ENCODE peak calls at places on chromosomes 3 and 15, in five cellular contexts. D is activated gamma-delta T cell treated with Interleukin-2 at 50 U/mL for 16 hours, V is left ventricle myocardium superior, U is substantia nigra, Y is NCI-H2081. T is an unnamed sample.

GRCh38 chr3:142787719-142788118 is 63.9 kb downstream of the TRPC1 start:
- DNase-seq in V (no peak), Y (no peak), D (no peak), U (no peak), T (no peak)

GRCh38 chr15:90400759-90401314 is 12.8 kb downstream of the IQGAP1 start:
- DNase-seq in Y (peak), U (no peak), V (peak), D (peak), T (no peak)

GRCh38 chr15:40108061-40108854 is 421 bp downstream of the BMF start:
- DNase-seq in D (no peak), V (peak), Y (no peak), U (no peak), T (peak)

GRCh38 chr3:128804017-128804816 is 75.2 kb upstream of the ACAD9 start:
- DNase-seq in Y (no peak), D (peak), U (no peak), V (no peak), T (no peak)

GRCh38 chr3:28349397-28350000 is 875 bp upstream of the AZI2 start:
- DNase-seq in D (no peak), Y (peak), V (no peak), U (no peak), T (no peak)

GRCh38 chr3:63966871-63967270 is 54.7 kb upstream of the SCAANT1 start:
- DNase-seq in Y (no peak), V (no peak), D (no peak), U (no peak), T (no peak)

GRCh38 chr3:137105277-137105977 is 147.6 kb downstream of the IL20RB start:
- DNase-seq in U (peak), Y (peak), D (no peak), V (no peak), T (no peak)

GRCh38 chr15:40928351-40928974 is 677 bp upstream of the DLL4 start:
- DNase-seq in V (no peak), U (no peak), Y (peak), D (no peak), T (no peak)

GRCh38 chr3:49745986-49746385 is 22.2 kb upstream of the GMPPB start:
- DNase-seq in Y (no peak), U (no peak), D (no peak), V (no peak), T (no peak)

GRCh38 chr15:51380999-51381806 is 39.7 kb downstream of the GLDN start:
- DNase-seq in U (peak), V (peak), Y (peak), D (no peak), T (peak)

GRCh38 chr15:37536967-37537624 is 397.3 kb upstream of the TMCO5A start:
- DNase-seq in U (no peak), Y (no peak), V (no peak), D (no peak), T (no peak)

GRCh38 chr3:50515565-50516047 is 12.2 kb upstream of the CACNA2D2 start:
- DNase-seq in Y (no peak), V (peak), D (no peak), U (no peak), T (no peak)

T was measured in hypothalamus.